ENCODE peak calls at places on chromosome 1, in nine cellular contexts. D, F, A, U, J, B, Q, R and I are unnamed samples.
A peak's percentile ranks its signal among the peaks of the same experiment; 100 is the strongest.

GRCh38 chr1:53992085-53992874 is 25.7 kb downstream of the LDLRAD1 start:
- DNase-seq in U (no peak), B (no peak), J (no peak), Q (peak; percentile 7), D (no peak), A (no peak), R (no peak), F (no peak), I (no peak)

GRCh38 chr1:52920791-52921291 is 699 bp downstream of the ECHDC2 start:
- DNase-seq in J (no peak), U (no peak), A (no peak), D (no peak), R (no peak), Q (no peak), F (no peak), B (no peak), I (no peak)

GRCh38 chr1:197519741-197520334 is 251.8 kb downstream of the CRB1 start:
- DNase-seq in D (no peak), F (peak; percentile 5), J (no peak), U (no peak), R (no peak), A (no peak), Q (peak; percentile 54), B (no peak), I (peak; percentile 13)

GRCh38 chr1:63108226-63108625 is 214.1 kb upstream of the FOXD3 start:
- DNase-seq in J (no peak), R (no peak), U (no peak), F (no peak), Q (no peak), D (no peak), B (no peak), A (no peak), I (no peak)

GRCh38 chr1:212147581-212148033 is 112.1 kb downstream of the DTL start:
- DNase-seq in J (peak; percentile 15), B (no peak), R (no peak), A (no peak), F (no peak), U (no peak), Q (no peak), D (no peak), I (no peak)

GRCh38 chr1:242470774-242471173 is 53.7 kb downstream of the PLD5 start:
- DNase-seq in J (no peak), Q (no peak), R (no peak), F (no peak), D (no peak), B (no peak), A (no peak), U (no peak), I (no peak)

GRCh38 chr1:56461158-56462127 is 117.9 kb downstream of the PLPP3 start:
- DNase-seq in R (no peak), J (no peak), Q (no peak), A (no peak), B (no peak), F (no peak), D (no peak), U (no peak), I (no peak)

GRCh38 chr1:234235373-234235772 is 137.9 kb upstream of the COA6 start:
- DNase-seq in J (no peak), Q (peak; percentile 16), U (no peak), D (no peak), R (no peak), B (no peak), A (no peak), F (no peak), I (no peak)

GRCh38 chr1:99645199-99645598 is 714 bp upstream of the PALMD start:
- DNase-seq in D (no peak), A (no peak), F (no peak), R (no peak), B (no peak), Q (no peak), U (no peak), J (no peak), I (no peak)

GRCh38 chr1:206713070-206713469 is 28.4 kb downstream of the MAPKAPK2 start:
- DNase-seq in B (no peak), D (no peak), Q (no peak), R (no peak), F (peak; percentile 23), J (no peak), A (no peak), U (no peak), I (no peak)

GRCh38 chr1:58447891-58448290 is 98.6 kb downstream of the OMA1 start:
- DNase-seq in B (no peak), F (no peak), U (no peak), Q (peak; percentile 2), J (no peak), A (peak; percentile 49), R (no peak), D (no peak), I (no peak)

GRCh38 chr1:171563675-171564074 is 58.4 kb upstream of the MYOCOS start:
- DNase-seq in Q (no peak), R (no peak), A (no peak), J (no peak), B (no peak), F (no peak), D (no peak), U (no peak), I (no peak)

GRCh38 chr1:222109836-222110235 is 367.9 kb upstream of the DUSP10 start:
- DNase-seq in B (no peak), D (no peak), R (no peak), F (no peak), U (no peak), A (no peak), Q (no peak), J (no peak), I (no peak)

GRCh38 chr1:164707868-164708331 is 148.9 kb downstream of the PBX1 start:
- DNase-seq in J (no peak), B (no peak), Q (peak; percentile 55), U (no peak), R (no peak), F (no peak), A (no peak), D (no peak), I (no peak)

GRCh38 chr1:40620586-40620985 is 44.9 kb downstream of the RIMS3 start:
- DNase-seq in J (no peak), Q (no peak), A (no peak), D (no peak), U (no peak), B (no peak), R (no peak), F (no peak), I (no peak)

GRCh38 chr1:109713636-109714035 is 1.6 kb downstream of the GSTM5 start:
- DNase-seq in D (no peak), U (no peak), Q (no peak), J (no peak), F (no peak), A (no peak), B (no peak), R (no peak), I (no peak)

GRCh38 chr1:56754713-56755505 is 64.3 kb downstream of the FYB2 start:
- DNase-seq in U (no peak), Q (no peak), F (no peak), R (no peak), J (no peak), B (no peak), A (no peak), D (no peak), I (no peak)

GRCh38 chr1:27542463-27543273 is 52.7 kb upstream of the WASF2 start:
- DNase-seq in U (no peak), Q (no peak), B (no peak), R (no peak), F (no peak), D (no peak), J (no peak), A (peak; percentile 77), I (no peak)

GRCh38 chr1:86914998-86915736 is 732 bp downstream of the HS2ST1 start:
- DNase-seq in F (peak; percentile 56), D (peak; percentile 84), U (peak; percentile 19), J (peak; percentile 42), Q (peak; percentile 77), A (peak; percentile 52), B (peak; percentile 9), R (peak; percentile 27), I (no peak)

GRCh38 chr1:202164271-202165037 is 4.1 kb upstream of the PTPN7 start:
- DNase-seq in U (peak; percentile 78), J (no peak), F (peak; percentile 89), R (peak; percentile 73), A (no peak), Q (no peak), B (no peak), D (peak; percentile 77), I (no peak)

GRCh38 chr1:175192111-175192629 is 406 bp downstream of the KIAA0040 start:
- DNase-seq in R (peak; percentile 10), D (no peak), Q (peak; percentile 46), U (peak; percentile 20), J (no peak), A (no peak), F (peak; percentile 44), B (no peak), I (no peak)

GRCh38 chr1:3265800-3266485 is 188.5 kb upstream of the ARHGEF16 start:
- DNase-seq in B (no peak), U (no peak), R (no peak), F (no peak), J (no peak), D (no peak), Q (no peak), A (no peak), I (no peak)

GRCh38 chr1:197725044-197725443 is 50.2 kb downstream of the DENND1B start:
- DNase-seq in U (no peak), J (no peak), R (no peak), F (no peak), Q (no peak), D (no peak), B (no peak), A (no peak), I (no peak)

GRCh38 chr1:200038645-200038986 is 11.1 kb downstream of the NR5A2 start:
- DNase-seq in J (no peak), B (no peak), A (no peak), D (no peak), R (no peak), Q (no peak), F (no peak), U (no peak), I (no peak)

GRCh38 chr1:98086796-98087195 is 166.0 kb upstream of the DPYD start:
- DNase-seq in Q (no peak), J (no peak), B (no peak), R (no peak), D (no peak), U (no peak), F (no peak), A (peak; percentile 50), I (peak; percentile 51)

GRCh38 chr1:164320780-164321683 is 238.0 kb upstream of the PBX1 start:
- DNase-seq in Q (peak; percentile 52), D (peak; percentile 72), U (no peak), F (no peak), A (no peak), J (no peak), R (no peak), B (no peak), I (no peak)